ENCODE peak calls at places on chromosomes 16 and 17, in five cellular contexts. N is HTR-8/SVneo, H is GOT3, D is LHCN-M2, T is posterior cingulate gyrus. X is an unnamed sample.

GRCh38 chr17:38442548-38442947 is 14.3 kb downstream of the ARHGAP23 start:
- DNase-seq in H (no peak), N (no peak), D (no peak), T (no peak), X (no peak)

GRCh38 chr17:250487-251300 is 69.2 kb upstream of the DOC2B start:
- DNase-seq in T (peak), H (no peak), N (no peak), D (no peak), X (no peak)

GRCh38 chr17:41178341-41178740 is 320 bp upstream of the KRTAP4-2 start:
- DNase-seq in T (no peak), N (no peak), D (no peak), H (no peak), X (peak)

GRCh38 chr17:16287563-16288027 is 65.7 kb downstream of the CENPV start:
- DNase-seq in D (peak), T (no peak), N (peak), H (no peak), X (peak)

GRCh38 chr16:59356709-59357108 is 622.6 kb upstream of the GOT2 start:
- DNase-seq in H (no peak), N (no peak), T (no peak), D (no peak), X (no peak)

GRCh38 chr17:2171725-2172446 is 117.0 kb downstream of the HIC1 start:
- DNase-seq in D (peak), T (peak), H (no peak), N (peak), X (no peak)

GRCh38 chr16:68079616-68080344 is 5.4 kb upstream of the NFATC3 start:
- DNase-seq in H (no peak), T (no peak), N (no peak), D (no peak), X (peak)

GRCh38 chr16:15856217-15856616 is 611 bp downstream of the MYH11 start:
- DNase-seq in D (no peak), T (no peak), N (no peak), H (no peak), X (peak)

GRCh38 chr17:60585887-60586286 is 14.1 kb upstream of the PPM1D start:
- DNase-seq in T (no peak), D (no peak), H (no peak), N (no peak), X (no peak)

GRCh38 chr17:29567362-29568330 is 809 bp upstream of the ABHD15 start:
- DNase-seq in D (peak), H (no peak), N (no peak), T (peak), X (peak)

GRCh38 chr16:66578596-66579531 is at the start of gene CMTM2:
- DNase-seq in H (no peak), D (no peak), T (no peak), N (no peak), X (no peak)

GRCh38 chr16:30934827-30935557 is 11.6 kb downstream of the FBXL19 start:
- DNase-seq in D (peak), H (no peak), N (peak), T (no peak), X (no peak)

GRCh38 chr16:4052096-4052495 is 64.1 kb downstream of the ADCY9 start:
- DNase-seq in T (no peak), H (no peak), N (no peak), D (no peak), X (no peak)

GRCh38 chr17:29149431-29150064 is 30.6 kb downstream of the MYO18A start:
- DNase-seq in N (no peak), T (peak), H (no peak), D (peak), X (peak)

GRCh38 chr17:59725691-59726090 is 18.2 kb downstream of the VMP1 start:
- DNase-seq in D (peak), N (no peak), T (no peak), H (no peak), X (no peak)

GRCh38 chr16:89140401-89140800 is 31.1 kb upstream of the CDH15 start:
- DNase-seq in N (no peak), T (peak), D (no peak), H (no peak), X (no peak)

GRCh38 chr16:15782573-15783365 is 74.1 kb downstream of the MYH11 start:
- DNase-seq in T (no peak), N (no peak), H (no peak), D (no peak), X (no peak)

GRCh38 chr17:75020331-75021110 is 8.1 kb downstream of the MRPL58 start:
- DNase-seq in H (no peak), N (no peak), D (no peak), T (no peak), X (no peak)

GRCh38 chr16:49890876-49891275 is 35.0 kb upstream of the ZNF423 start:
- DNase-seq in N (no peak), T (no peak), D (no peak), H (no peak), X (peak)

GRCh38 chr16:30621765-30622164 is 11.6 kb upstream of the ZNF689 start:
- DNase-seq in D (peak), T (no peak), H (no peak), N (no peak), X (no peak)

X was measured in germinal center.